ENCODE peak calls at places on chromosomes 3 and 15, in four cellular contexts. F is breast epithelium, T is left cardiac atrium, X is H7. H is an unnamed sample.

GRCh38 chr15:67176195-67176971 is 78.1 kb downstream of the AAGAB start:
- DNase-seq in F (no peak), T (peak), X (peak), H (peak)

GRCh38 chr3:21573291-21573690 is 177.7 kb downstream of the ZNF385D start:
- DNase-seq in F (no peak), T (no peak), X (no peak), H (no peak)

GRCh38 chr3:11556851-11557644 is 86.7 kb downstream of the VGLL4 start:
- DNase-seq in F (peak), T (peak), X (peak), H (peak)

GRCh38 chr3:150599611-150600297 is 3.4 kb upstream of the SELENOT start:
- DNase-seq in F (no peak), T (no peak), X (no peak), H (no peak)

GRCh38 chr3:178602864-178603263 is 66.6 kb downstream of the KCNMB2 start:
- DNase-seq in F (no peak), T (no peak), X (no peak), H (no peak)

GRCh38 chr3:14923476-14923875 is 23.9 kb upstream of the NR2C2 start:
- DNase-seq in F (no peak), T (no peak), X (peak), H (no peak)

GRCh38 chr15:69996321-69996720 is 101.4 kb downstream of the TLE3 start:
- DNase-seq in F (no peak), T (no peak), X (no peak), H (no peak)

GRCh38 chr3:62143843-62144450 is 229.4 kb downstream of the FEZF2 start:
- DNase-seq in F (no peak), T (no peak), X (no peak), H (no peak)